ENCODE peak calls at places on chromosomes 5 and 9, in four cellular contexts. One of them, this sample, is unnamed.

GRCh38 chr9:69674112-69674511 is 1.9 kb upstream of the APBA1 start:
- DNase-seq in bronchial epithelial cell: peak; percentile 38
- DNase-seq in HTR-8/SVneo: no peak
- DNase-seq in left ventricle myocardium inferior: no peak
- DNase-seq in this sample: no peak

GRCh38 chr5:63400079-63400478 is 562.2 kb downstream of the HTR1A start:
- DNase-seq in bronchial epithelial cell: no peak
- DNase-seq in HTR-8/SVneo: no peak
- DNase-seq in left ventricle myocardium inferior: no peak
- DNase-seq in this sample: no peak

GRCh38 chr9:91924090-91924489 is 25.9 kb downstream of the ROR2 start:
- DNase-seq in bronchial epithelial cell: no peak
- DNase-seq in HTR-8/SVneo: no peak
- DNase-seq in left ventricle myocardium inferior: no peak
- DNase-seq in this sample: no peak

GRCh38 chr5:65805082-65805481 is 83.1 kb downstream of the NLN start:
- DNase-seq in bronchial epithelial cell: no peak
- DNase-seq in HTR-8/SVneo: no peak
- DNase-seq in left ventricle myocardium inferior: no peak
- DNase-seq in this sample: no peak

GRCh38 chr5:142671276-142671675 is 14.6 kb downstream of the FGF1 start:
- DNase-seq in bronchial epithelial cell: no peak
- DNase-seq in HTR-8/SVneo: no peak
- DNase-seq in left ventricle myocardium inferior: no peak
- DNase-seq in this sample: no peak

GRCh38 chr9:12702160-12702758 is 9.1 kb downstream of the TYRP1 start:
- DNase-seq in bronchial epithelial cell: peak; percentile 57
- DNase-seq in HTR-8/SVneo: no peak
- DNase-seq in left ventricle myocardium inferior: no peak
- DNase-seq in this sample: peak; percentile 29

GRCh38 chr5:55427157-55427556 is 107.6 kb downstream of the PLPP1 start:
- DNase-seq in bronchial epithelial cell: peak; percentile 17
- DNase-seq in HTR-8/SVneo: no peak
- DNase-seq in left ventricle myocardium inferior: no peak
- DNase-seq in this sample: no peak

GRCh38 chr5:53313131-53313530 is 167.3 kb upstream of the FST start:
- DNase-seq in bronchial epithelial cell: no peak
- DNase-seq in HTR-8/SVneo: no peak
- DNase-seq in left ventricle myocardium inferior: no peak
- DNase-seq in this sample: no peak

GRCh38 chr5:141947366-141947765 is 10.6 kb downstream of the PCDH12 start:
- DNase-seq in bronchial epithelial cell: no peak
- DNase-seq in HTR-8/SVneo: no peak
- DNase-seq in left ventricle myocardium inferior: no peak
- DNase-seq in this sample: no peak